ENCODE peak calls at places on chromosome 19, in seven cellular contexts. I, B, Y, S, D, H and T are unnamed samples.

GRCh38 chr19:2523630-2524311 is 47.8 kb downstream of the GADD45B start:
- DNase-seq in I (no peak), Y (no peak), D (no peak), B (no peak), H (peak; percentile 70), S (no peak), T (no peak)

GRCh38 chr19:34499155-34499834 is 17.7 kb downstream of the WTIP start:
- DNase-seq in S (no peak), I (no peak), B (peak; percentile 40), Y (no peak), H (no peak), D (no peak), T (no peak)

GRCh38 chr19:54444737-54445136 is 4.3 kb upstream of the LENG8 start:
- DNase-seq in D (no peak), B (no peak), Y (no peak), S (peak; percentile 62), I (no peak), H (no peak), T (no peak)

GRCh38 chr19:58274771-58275199 is 4.0 kb upstream of the ZNF8 start:
- DNase-seq in Y (no peak), D (no peak), B (no peak), H (no peak), S (no peak), I (no peak), T (no peak)

GRCh38 chr19:48608798-48609263 is 2.3 kb downstream of the SPACA4 start:
- DNase-seq in D (no peak), I (no peak), S (no peak), H (peak; percentile 68), Y (no peak), B (no peak), T (no peak)

GRCh38 chr19:33186431-33186830 is 7.7 kb upstream of the LRP3 start:
- DNase-seq in Y (no peak), B (no peak), D (no peak), H (no peak), I (no peak), S (no peak), T (no peak)

GRCh38 chr19:29060833-29061364 is 152.1 kb downstream of the UQCRFS1 start:
- DNase-seq in B (no peak), S (no peak), D (no peak), Y (no peak), H (peak; percentile 53), I (no peak), T (no peak)

GRCh38 chr19:46635920-46636761 is at the start of gene GNG8:
- DNase-seq in I (no peak), D (no peak), B (no peak), Y (no peak), H (no peak), S (no peak), T (no peak)

GRCh38 chr19:56670961-56671612 is 470 bp downstream of the ZNF835 start:
- DNase-seq in I (no peak), B (peak; percentile 65), D (no peak), Y (no peak), S (peak; percentile 64), H (no peak), T (no peak)

GRCh38 chr19:46202872-46203860 is 26.4 kb upstream of the IGFL1 start:
- DNase-seq in B (no peak), S (no peak), D (no peak), I (no peak), Y (no peak), H (no peak), T (no peak)

GRCh38 chr19:33186835-33187540 is 7.1 kb upstream of the LRP3 start:
- DNase-seq in Y (no peak), I (no peak), D (no peak), S (no peak), H (no peak), B (no peak), T (no peak)

GRCh38 chr19:51727349-51727880 is 3.6 kb upstream of the HAS1 start:
- DNase-seq in D (no peak), B (no peak), S (no peak), H (no peak), Y (no peak), I (no peak), T (no peak)

DNA sequence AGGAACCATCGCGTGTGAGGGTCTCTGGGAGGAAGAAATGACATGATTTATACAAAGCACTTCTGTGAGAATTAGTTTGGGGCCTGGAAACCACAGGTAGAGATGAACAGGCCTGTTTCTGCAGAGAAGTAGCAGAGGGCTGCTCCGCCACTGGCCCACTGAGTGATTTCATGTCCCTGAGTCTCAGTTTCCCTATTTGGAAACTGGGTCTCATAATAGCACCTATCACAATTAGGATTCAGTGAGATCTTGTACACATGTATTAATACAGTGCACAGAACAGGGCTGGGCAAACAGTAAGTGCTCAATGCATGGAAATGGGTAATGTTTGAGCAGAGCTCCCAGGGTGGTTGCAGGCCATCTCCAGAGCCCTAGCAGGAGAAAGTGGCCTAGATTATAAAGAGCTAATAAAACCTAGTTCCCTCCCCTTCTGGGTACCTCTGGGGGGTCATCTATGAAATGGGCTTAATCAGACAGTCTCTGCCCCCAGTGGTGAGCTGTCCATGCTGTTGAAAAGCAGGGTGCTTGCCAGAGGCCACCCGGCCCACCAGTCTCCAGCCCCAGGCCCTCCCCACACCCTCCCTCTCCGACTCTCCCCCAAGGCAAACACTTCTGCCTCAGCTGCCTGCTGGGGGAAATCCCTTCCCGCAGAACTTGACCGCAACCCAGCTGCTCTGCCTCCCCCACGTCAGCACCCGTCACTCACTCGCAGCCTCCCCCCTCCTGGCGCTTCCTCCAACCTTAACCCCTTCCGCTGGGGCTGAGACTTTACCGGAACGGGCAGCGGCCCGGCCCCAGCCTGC is 4.5 kb downstream of the BCL3 start:
- DNase-seq in I (peak; percentile 74), H (peak; percentile 82), S (peak; percentile 97), B (peak; percentile 94), D (peak; percentile 86), Y (no peak), T (peak; percentile 94)
- H3K4me1 ChIP-seq in I (peaks cover 37% of the 10 kb centered on the region), H (peaks cover 3% of the 10 kb centered on the region), S (peaks cover 79% of the 10 kb centered on the region), B (peaks cover 90% of the 10 kb centered on the region), D (peaks cover 59% of the 10 kb centered on the region), Y (peaks cover 5% of the 10 kb centered on the region), T (peaks cover 34% of the 10 kb centered on the region)

DNA sequence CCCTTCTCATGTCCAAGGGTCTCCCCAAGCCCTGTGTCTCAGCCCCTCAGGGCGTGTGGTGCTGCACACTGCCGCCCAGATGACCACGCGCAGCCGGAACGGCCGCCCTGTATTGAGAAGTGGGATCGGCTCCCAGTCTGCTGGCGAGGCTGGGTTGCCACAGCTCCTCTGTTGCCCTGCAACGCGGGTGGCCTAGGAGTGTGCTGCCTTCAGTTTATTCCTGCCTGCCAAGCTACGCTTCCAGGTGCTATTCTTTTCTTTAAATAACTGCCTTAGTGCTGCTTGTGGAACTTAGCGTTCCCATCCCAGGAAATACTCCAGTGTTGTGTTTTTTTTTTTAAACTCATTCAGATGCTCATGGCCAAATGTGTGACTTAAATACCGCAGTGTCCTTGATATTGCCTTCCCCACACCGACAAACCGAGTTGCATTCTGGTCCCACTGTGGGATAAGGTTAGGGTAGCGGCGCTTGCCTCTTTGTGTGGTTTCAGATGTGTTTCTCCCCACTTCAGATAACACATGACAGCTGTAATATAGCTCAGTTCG is 16.6 kb downstream of the ACTN4 start:
- DNase-seq in D (no peak), I (peak; percentile 81), H (no peak), B (peak; percentile 94), Y (no peak), S (peak; percentile 50), T (no peak)
- H3K4me1 ChIP-seq in D (peaks cover 97% of the 10 kb centered on the region), I (peaks cover 80% of the 10 kb centered on the region), H (peaks cover 36% of the 10 kb centered on the region), B (peaks cover 98% of the 10 kb centered on the region), Y (peaks cover 21% of the 10 kb centered on the region), S (peaks cover 100% of the 10 kb centered on the region), T (peaks cover 44% of the 10 kb centered on the region)

GRCh38 chr19:4066176-4066606 is 508 bp downstream of the ZBTB7A start:
- DNase-seq in S (no peak), Y (no peak), B (peak; percentile 84), I (no peak), D (no peak), H (no peak), T (no peak)
- H3K4me1 ChIP-seq in S (peaks cover 43% of the 10 kb centered on the region), Y (peaks cover 3% of the 10 kb centered on the region), B (peaks cover 40% of the 10 kb centered on the region), I (peaks cover 25% of the 10 kb centered on the region), D (peaks cover 29% of the 10 kb centered on the region), H (no peaks in the 10 kb centered on the region), T (peaks cover 18% of the 10 kb centered on the region)

GRCh38 chr19:1236566-1236965 is 1.2 kb downstream of the CBARP start:
- DNase-seq in H (no peak), I (no peak), D (no peak), S (no peak), Y (no peak), B (no peak), T (no peak)
- H3K4me1 ChIP-seq in H (no peaks in the 10 kb centered on the region), I (peaks cover 10% of the 10 kb centered on the region), D (peaks cover 29% of the 10 kb centered on the region), S (peaks cover 58% of the 10 kb centered on the region), Y (peaks cover 5% of the 10 kb centered on the region), B (peaks cover 59% of the 10 kb centered on the region), T (peaks cover 8% of the 10 kb centered on the region)

GRCh38 chr19:18466354-18466753 is 28.4 kb upstream of the ISYNA1 start:
- DNase-seq in S (no peak), I (no peak), B (peak; percentile 66), H (no peak), D (no peak), Y (no peak), T (no peak)

GRCh38 chr19:18461471-18461870 is 23.5 kb upstream of the ISYNA1 start:
- DNase-seq in D (no peak), S (no peak), H (no peak), B (peak; percentile 73), Y (no peak), I (no peak), T (no peak)

GRCh38 chr19:18465964-18466339 is 28.0 kb upstream of the ISYNA1 start:
- DNase-seq in B (peak; percentile 69), H (no peak), S (no peak), I (no peak), D (no peak), Y (no peak), T (no peak)

GRCh38 chr19:18465214-18465963 is 27.5 kb upstream of the ISYNA1 start:
- DNase-seq in D (no peak), S (no peak), H (no peak), B (peak; percentile 69), I (no peak), Y (no peak), T (no peak)

DNA sequence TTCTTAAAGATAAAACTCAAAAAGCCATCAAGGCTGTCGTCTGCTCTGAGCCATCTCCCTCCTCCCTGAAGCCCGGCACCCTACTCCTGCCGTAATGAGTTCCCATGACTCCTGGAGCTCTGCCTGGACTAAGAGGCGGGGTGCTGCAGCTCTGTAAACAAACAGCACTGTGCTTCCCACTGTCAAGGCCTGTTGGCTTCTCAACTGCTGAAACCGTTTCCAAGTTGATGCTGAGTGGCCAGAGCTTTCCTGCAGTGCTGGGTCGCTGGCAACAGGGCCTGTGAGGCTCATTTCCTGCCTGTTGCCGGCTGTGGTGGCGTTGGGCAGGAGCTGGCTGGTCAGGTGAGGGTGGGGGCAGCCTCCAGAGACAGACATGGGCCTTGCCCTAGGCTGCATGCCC is 26.7 kb upstream of the ISYNA1 start:
- DNase-seq in D (peak; percentile 71), I (peak; percentile 77), H (no peak), B (peak; percentile 98), Y (no peak), S (peak; percentile 92), T (no peak)
- H3K4me1 ChIP-seq in D (peaks cover 67% of the 10 kb centered on the region), I (peaks cover 24% of the 10 kb centered on the region), H (no peaks in the 10 kb centered on the region), B (peaks cover 67% of the 10 kb centered on the region), Y (no peaks in the 10 kb centered on the region), S (peaks cover 66% of the 10 kb centered on the region), T (no peaks in the 10 kb centered on the region)